ENCODE peak calls at places on chromosomes 16 and 17, in five cellular contexts. F is psoas muscle; T is CD4-positive, alpha-beta memory T cell; V is suprapubic skin; A is astrocyte. X is an unnamed sample.
A peak's percentile ranks its signal among the peaks of the same experiment; 100 is the strongest.

GRCh38 chr17:74458835-74459234 is 7.6 kb upstream of the CD300A start:
- DNase-seq in V (no peak), T (no peak), A (no peak), F (no peak), X (no peak)

GRCh38 chr16:70700101-70701020 is 14.5 kb upstream of the MTSS2 start:
- DNase-seq in F (peak; percentile 83), A (no peak), T (no peak), V (no peak), X (no peak)

GRCh38 chr16:84738255-84739038 is 38.6 kb downstream of the USP10 start:
- DNase-seq in F (peak; percentile 66), A (no peak), V (no peak), T (peak; percentile 78), X (peak; percentile 70)

GRCh38 chr16:46607529-46607928 is 13.7 kb downstream of the SHCBP1 start:
- DNase-seq in T (peak; percentile 44), F (no peak), V (no peak), A (peak; percentile 44), X (no peak)

GRCh38 chr17:36885761-36886365 is 51.4 kb upstream of the LHX1 start:
- DNase-seq in V (no peak), T (no peak), A (no peak), F (no peak), X (no peak)

GRCh38 chr17:41464682-41465081 is 2.5 kb downstream of the KRT32 start:
- DNase-seq in F (peak; percentile 35), A (peak; percentile 95), V (no peak), T (no peak), X (no peak)

GRCh38 chr16:963913-964695 is 6.7 kb downstream of the LMF1 start:
- DNase-seq in V (peak; percentile 67), F (no peak), A (no peak), T (no peak), X (no peak)

GRCh38 chr17:19762515-19762961 is 14.4 kb upstream of the ALDH3A1 start:
- DNase-seq in F (peak; percentile 80), T (peak; percentile 60), V (peak; percentile 89), A (peak; percentile 32), X (peak; percentile 34)

GRCh38 chr17:6843241-6843890 is 11.8 kb upstream of the TEKT1 start:
- DNase-seq in F (no peak), A (peak; percentile 23), T (peak; percentile 37), V (no peak), X (no peak)

GRCh38 chr17:37518816-37519215 is 29.1 kb downstream of the DUSP14 start:
- DNase-seq in F (no peak), T (no peak), A (no peak), V (no peak), X (no peak)

GRCh38 chr16:22235839-22236745 is 30.0 kb downstream of the EEF2K start:
- DNase-seq in A (no peak), F (no peak), V (no peak), T (no peak), X (no peak)

GRCh38 chr16:81861915-81862314 is 82.8 kb downstream of the PLCG2 start:
- DNase-seq in F (no peak), V (no peak), T (no peak), A (no peak), X (no peak)

GRCh38 chr17:76948726-76949342 is 80.6 kb downstream of the MGAT5B start:
- DNase-seq in T (no peak), A (no peak), F (no peak), V (no peak), X (no peak)

GRCh38 chr17:8649157-8650118 is 18.9 kb upstream of the MYH10 start:
- DNase-seq in T (no peak), V (no peak), F (peak; percentile 43), A (peak; percentile 99), X (no peak)

GRCh38 chr17:65544658-65545057 is 16.8 kb downstream of the AXIN2 start:
- DNase-seq in A (no peak), V (no peak), F (no peak), T (no peak), X (no peak)

GRCh38 chr17:4896332-4897197 is 2.8 kb upstream of the C17orf107 start:
- DNase-seq in T (no peak), A (no peak), V (no peak), F (no peak), X (no peak)

GRCh38 chr16:68200120-68200783 is 35.7 kb downstream of the ESRP2 start:
- DNase-seq in A (peak; percentile 37), T (no peak), V (no peak), F (no peak), X (no peak)

GRCh38 chr17:38507436-38507835 is 79.2 kb downstream of the ARHGAP23 start:
- DNase-seq in F (no peak), A (no peak), T (no peak), V (no peak), X (no peak)

GRCh38 chr17:4969551-4970231 is 2.1 kb upstream of the SPAG7 start:
- DNase-seq in F (no peak), V (no peak), A (peak; percentile 44), T (no peak), X (no peak)

GRCh38 chr16:67514382-67514828 is 14.2 kb upstream of the RIPOR1 start:
- DNase-seq in V (peak; percentile 90), F (peak; percentile 81), A (peak; percentile 59), T (peak; percentile 77), X (peak; percentile 70)

GRCh38 chr16:73068546-73069401 is 20.8 kb upstream of the ZFHX3 start:
- DNase-seq in A (peak; percentile 98), F (peak; percentile 84), V (no peak), T (no peak), X (no peak)

GRCh38 chr16:18803569-18804462 is 2.5 kb upstream of the ARL6IP1 start:
- DNase-seq in A (peak; percentile 59), V (no peak), T (no peak), F (no peak), X (no peak)

GRCh38 chr17:74213897-74214386 is 571 bp downstream of the TTYH2 start:
- DNase-seq in F (no peak), V (no peak), T (no peak), A (no peak), X (peak; percentile 15)

GRCh38 chr17:3770471-3770870 is 30.5 kb downstream of the ITGAE start:
- DNase-seq in A (no peak), F (no peak), V (no peak), T (no peak), X (peak; percentile 30)

GRCh38 chr16:11675561-11676511 is 7.6 kb downstream of the SNN start:
- DNase-seq in A (peak; percentile 23), V (no peak), T (no peak), F (peak; percentile 89), X (no peak)

GRCh38 chr17:38425744-38426143 is 2.5 kb upstream of the ARHGAP23 start:
- DNase-seq in F (no peak), A (peak; percentile 20), V (no peak), T (no peak), X (no peak)

GRCh38 chr17:13352747-13353415 is 248.8 kb downstream of the HS3ST3A1 start:
- DNase-seq in V (no peak), F (no peak), T (no peak), A (no peak), X (no peak)

GRCh38 chr17:68512967-68513474 is 791 bp downstream of the PRKAR1A start:
- DNase-seq in F (peak; percentile 41), T (peak; percentile 26), V (no peak), A (peak; percentile 27), X (peak; percentile 5)

GRCh38 chr17:81044764-81045589 is 10.0 kb downstream of the BAIAP2 start:
- DNase-seq in A (peak; percentile 68), F (peak; percentile 87), T (no peak), V (peak; percentile 94), X (no peak)

GRCh38 chr16:89363621-89364393 is 126.6 kb downstream of the ANKRD11 start:
- DNase-seq in A (peak; percentile 79), V (no peak), F (no peak), T (peak; percentile 22), X (peak; percentile 21)

GRCh38 chr16:79613009-79613408 is 12.5 kb upstream of the MAF start:
- DNase-seq in V (no peak), F (no peak), T (no peak), A (peak; percentile 83), X (no peak)

GRCh38 chr17:20995164-20995872 is 47.5 kb downstream of the USP22 start:
- DNase-seq in T (no peak), A (no peak), V (no peak), F (no peak), X (no peak)

GRCh38 chr17:17740627-17741237 is 59.5 kb downstream of the RAI1 start:
- DNase-seq in V (no peak), F (no peak), A (peak; percentile 58), T (peak; percentile 28), X (peak; percentile 72)

GRCh38 chr16:25140459-25140858 is 28.9 kb downstream of the LCMT1 start:
- DNase-seq in V (no peak), F (no peak), T (no peak), A (peak; percentile 58), X (no peak)

DNA sequence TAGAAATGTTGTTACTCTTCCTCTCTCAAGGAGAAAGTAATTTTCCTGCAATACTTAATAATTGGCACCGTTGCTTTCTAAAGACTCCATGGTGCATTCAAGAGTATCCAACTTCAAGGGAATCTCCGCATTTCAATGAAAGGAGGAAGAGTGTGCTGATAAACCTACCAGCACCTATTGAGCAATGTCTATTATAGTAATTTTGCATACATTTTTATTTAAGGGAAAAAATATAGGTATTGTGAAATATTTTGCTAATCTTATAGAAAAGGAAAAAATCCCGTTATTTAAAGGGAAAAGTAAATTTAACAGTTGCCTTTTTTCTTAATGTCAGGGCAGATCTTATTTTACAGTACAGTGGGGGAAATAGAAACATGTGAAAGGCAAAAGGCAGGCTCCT is 1.1 kb upstream of the TMEM106A start:
- DNase-seq in F (no peak), A (no peak), T (no peak), V (no peak), X (no peak)
- H3K4me3 ChIP-seq in F (no peak overlapping the region), A (no peak overlapping the region), T (no peak overlapping the region), V (no peak overlapping the region), X (no peak overlapping the region)

GRCh38 chr17:28268610-28269313 is 50.2 kb upstream of the TMEM97 start:
- DNase-seq in V (peak; percentile 32), T (no peak), A (no peak), F (no peak), X (no peak)
- H3K9me3 ChIP-seq in V (no peaks in the 10 kb centered on the region), T (no peaks in the 10 kb centered on the region), A (no peaks in the 10 kb centered on the region), F (no peaks in the 10 kb centered on the region), X (no peaks in the 10 kb centered on the region)

DNA sequence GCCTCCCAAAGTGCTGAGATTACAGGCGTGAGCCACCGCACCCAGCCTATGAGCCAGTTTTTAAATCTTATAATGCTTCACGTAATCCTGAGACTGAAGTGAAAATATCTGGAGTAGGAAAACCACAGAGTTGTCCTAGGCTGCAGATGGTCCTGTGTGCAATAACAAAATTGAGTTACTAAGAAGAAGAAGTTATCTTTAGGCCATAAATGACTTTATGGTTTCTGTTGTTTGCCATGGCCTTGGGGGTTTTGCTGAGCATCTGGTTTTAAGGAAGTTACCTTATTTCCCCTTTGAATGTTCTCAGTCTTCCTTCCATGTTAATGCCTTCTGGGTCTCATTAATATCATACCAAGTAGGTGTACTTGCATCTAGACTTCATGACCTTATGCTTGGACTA is 16.5 kb downstream of the NMT1 start:
- DNase-seq in F (no peak), A (no peak), T (no peak), V (no peak), X (no peak)
- H3K36me3 ChIP-seq in F (peaks cover 7% of the 10 kb centered on the region), A (peaks cover 18% of the 10 kb centered on the region), T (peaks cover 24% of the 10 kb centered on the region), V (peaks cover 36% of the 10 kb centered on the region), X (peaks cover 16% of the 10 kb centered on the region)

DNA sequence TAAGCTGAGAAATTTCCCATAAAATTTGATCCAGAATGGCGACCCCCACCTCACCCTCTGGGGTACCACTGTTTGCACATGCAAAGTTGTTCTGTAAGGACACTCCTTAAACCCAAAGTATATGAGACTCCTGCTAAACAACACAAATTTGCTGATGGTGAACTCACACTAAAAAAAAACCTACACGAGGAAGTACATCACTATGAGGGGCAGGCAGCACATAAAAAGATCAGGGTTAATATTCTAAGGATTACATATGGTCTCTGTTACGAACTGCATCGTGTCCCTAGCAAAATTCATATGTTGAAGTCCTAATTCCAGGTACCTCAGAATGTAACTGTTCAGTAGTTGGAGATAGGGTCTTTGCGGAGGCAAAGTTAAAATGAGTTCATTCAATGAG is 60.3 kb downstream of the LYRM1 start:
- DNase-seq in F (no peak), A (no peak), V (no peak), T (no peak), X (no peak)
- H3K4me3 ChIP-seq in F (no peak overlapping the region), A (no peak overlapping the region), V (no peak overlapping the region), T (no peak overlapping the region), X (no peak overlapping the region)